ENCODE peak calls at places on chromosome 5, in seven cellular contexts. C is upper lobe of left lung, L is transverse colon, E is H54, I is suprapubic skin, R is vagina, A is ovary. F is an unnamed sample.

GRCh38 chr5:77852514-77853352 is 76.6 kb upstream of the TBCA start:
- DNase-seq in C (peak), A (peak), E (peak), L (peak), I (no peak), R (no peak), F (no peak)

GRCh38 chr5:108735790-108736189 is 11.9 kb upstream of the FER start:
- DNase-seq in L (no peak), R (no peak), A (no peak), C (no peak), E (no peak), I (no peak), F (no peak)

GRCh38 chr5:167160388-167160787 is 1131.1 kb upstream of the WWC1 start:
- DNase-seq in C (no peak), A (no peak), L (no peak), E (no peak), R (no peak), I (no peak), F (no peak)

GRCh38 chr5:1330847-1331831 is 13.8 kb downstream of the CLPTM1L start:
- DNase-seq in E (no peak), L (peak), I (peak), C (peak), A (no peak), R (no peak), F (no peak)

GRCh38 chr5:50352390-50352789 is 88.7 kb downstream of the EMB start:
- DNase-seq in E (no peak), L (no peak), R (no peak), A (no peak), I (no peak), C (no peak), F (no peak)

GRCh38 chr5:11177993-11178711 is 417.1 kb upstream of the DAP start:
- DNase-seq in R (no peak), L (no peak), I (no peak), E (no peak), C (no peak), A (no peak), F (no peak)

GRCh38 chr5:152104211-152104610 is 179.6 kb upstream of the GLRA1 start:
- DNase-seq in A (no peak), C (no peak), L (no peak), R (no peak), I (no peak), E (no peak), F (no peak)

GRCh38 chr5:178230879-178231735 is 1.5 kb downstream of the PHYKPL start:
- DNase-seq in E (no peak), I (no peak), L (peak), A (no peak), C (no peak), R (no peak), F (no peak)

GRCh38 chr5:132747693-132748440 is 641 bp downstream of the CCNI2 start:
- DNase-seq in C (peak), E (no peak), R (no peak), A (no peak), I (no peak), L (peak), F (no peak)

GRCh38 chr5:139494256-139494655 is 11.7 kb upstream of the STING1 start:
- DNase-seq in A (no peak), C (no peak), L (no peak), R (no peak), E (no peak), I (no peak), F (no peak)

GRCh38 chr5:6572086-6572824 is 60.6 kb downstream of the NSUN2 start:
- DNase-seq in I (peak), E (no peak), L (no peak), R (no peak), A (no peak), C (peak), F (peak)

GRCh38 chr5:133993152-133993548 is 11.6 kb downstream of the VDAC1 start:
- DNase-seq in R (no peak), A (no peak), C (no peak), L (no peak), I (no peak), E (no peak), F (peak)

GRCh38 chr5:82793808-82794419 is 283.3 kb downstream of the TMEM167A start:
- DNase-seq in E (peak), A (no peak), C (no peak), I (no peak), R (no peak), L (peak), F (no peak)

GRCh38 chr5:67221487-67222242 is 25.1 kb upstream of the CD180 start:
- DNase-seq in A (no peak), L (peak), R (no peak), I (no peak), C (no peak), E (no peak), F (no peak)

GRCh38 chr5:133611357-133612020 is 852 bp downstream of the FSTL4 start:
- DNase-seq in A (no peak), E (no peak), L (no peak), I (no peak), R (no peak), C (peak), F (no peak)

DNA sequence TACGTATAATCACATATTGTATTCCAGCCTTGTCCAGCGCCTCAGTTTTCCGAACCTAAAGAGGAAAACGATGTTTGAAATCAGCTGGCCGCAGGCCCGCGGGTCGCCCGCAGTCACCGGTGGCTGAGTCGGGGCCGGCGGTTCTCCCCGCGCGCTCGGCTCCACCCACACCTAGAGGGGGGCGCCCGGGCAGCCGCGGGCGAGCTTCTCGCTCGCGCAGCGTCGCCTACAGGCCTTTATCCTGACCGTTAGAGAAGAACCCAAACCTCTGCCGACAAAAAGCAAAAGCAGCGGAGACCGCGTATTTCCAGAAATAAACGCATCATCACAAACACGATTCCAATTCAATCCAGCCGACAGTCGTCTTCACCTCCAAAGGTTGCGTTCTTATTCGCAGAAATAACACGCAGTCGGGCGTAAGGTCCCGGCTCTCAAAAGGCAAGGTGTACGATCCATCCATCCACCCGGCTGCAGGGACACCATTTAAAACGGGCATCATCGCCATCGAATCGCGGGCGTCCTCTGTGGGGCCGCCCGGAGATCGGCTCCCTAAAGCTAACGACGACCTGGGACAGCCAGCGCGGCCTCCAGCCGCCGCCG is 680 bp upstream of the NIPBL start:
- DNase-seq in R (no peak), E (peak), I (peak), L (peak), C (peak), A (peak), F (peak)
- TF ChIP-seq POLR2A in R (peak), E (peak), I (no peak), L (no peak), C (no peak), A (peak), F (no peak)

GRCh38 chr5:55993628-55994501 is 898 bp downstream of the IL6ST start:
- DNase-seq in C (no peak), A (no peak), I (no peak), L (no peak), E (no peak), R (no peak), F (no peak)

GRCh38 chr5:55994998-55995914 is 493 bp upstream of the IL6ST start:
- DNase-seq in I (peak), R (no peak), A (peak), L (peak), C (peak), E (peak), F (peak)

GRCh38 chr5:55994502-55994997 is at the start of gene IL6ST:
- DNase-seq in A (no peak), C (no peak), L (peak), E (peak), R (no peak), I (peak), F (peak)

GRCh38 chr5:56002303-56002702 is 7.5 kb upstream of the IL6ST start:
- DNase-seq in I (no peak), C (no peak), E (no peak), A (no peak), R (no peak), L (no peak), F (no peak)

GRCh38 chr5:55997742-55998351 is 3.1 kb upstream of the IL6ST start:
- DNase-seq in E (no peak), I (no peak), A (no peak), L (no peak), R (no peak), C (no peak), F (no peak)
- TF ChIP-seq POLR2A in E (no peak), I (no peak), A (no peak), L (no peak), R (no peak), C (no peak), F (no peak)

DNA sequence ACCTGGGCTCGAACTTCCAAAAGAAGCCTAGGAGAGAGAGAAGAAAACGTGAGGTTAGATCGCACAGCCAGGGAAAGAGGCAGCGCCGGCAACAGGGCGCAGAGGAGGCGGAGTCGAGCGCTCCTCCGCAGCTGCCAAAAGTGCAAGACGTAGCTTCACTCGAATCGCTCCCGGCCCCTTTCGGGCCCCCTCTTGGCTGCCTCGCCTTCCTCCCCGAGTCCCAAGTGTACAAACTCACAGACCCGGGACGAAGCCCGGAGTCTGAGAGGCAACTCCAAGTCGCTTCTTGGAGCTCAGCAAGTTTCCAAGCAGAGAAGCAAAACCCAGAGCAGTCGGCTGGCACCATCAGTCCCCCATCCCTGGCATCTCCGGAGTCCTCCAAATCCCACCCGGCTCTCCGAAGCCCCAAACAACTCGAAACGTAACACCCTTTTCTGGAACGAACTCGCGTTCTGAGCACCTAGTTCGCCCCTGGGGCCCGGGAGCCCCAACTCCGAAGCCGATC is 1.2 kb downstream of the MIER3 start:
- DNase-seq in I (peak), A (peak), E (peak), L (peak), R (no peak), C (peak), F (peak)
- TF ChIP-seq POLR2A in I (no peak), A (peak), E (no peak), L (peak), R (no peak), C (no peak), F (no peak)

GRCh38 chr5:43008369-43009158 is 31.6 kb downstream of the ANXA2R start:
- DNase-seq in E (peak), I (peak), R (no peak), C (peak), A (peak), L (peak), F (peak)
- TF ChIP-seq POLR2A in E (peak), I (no peak), R (peak), C (peak), A (peak), L (peak), F (no peak)

GRCh38 chr5:172344855-172345254 is 61.3 kb upstream of the UBTD2 start:
- DNase-seq in R (no peak), E (no peak), I (no peak), A (no peak), C (no peak), L (no peak), F (no peak)
- TF ChIP-seq POLR2A in R (no peak), E (no peak), I (no peak), A (no peak), C (no peak), L (no peak), F (no peak)

GRCh38 chr5:119417891-119418781 is 34.2 kb upstream of the HSD17B4 start:
- DNase-seq in R (no peak), C (no peak), A (no peak), I (no peak), E (no peak), L (no peak), F (no peak)
- TF ChIP-seq POLR2A in R (no peak), C (no peak), A (no peak), I (no peak), E (no peak), L (no peak), F (no peak)

DNA sequence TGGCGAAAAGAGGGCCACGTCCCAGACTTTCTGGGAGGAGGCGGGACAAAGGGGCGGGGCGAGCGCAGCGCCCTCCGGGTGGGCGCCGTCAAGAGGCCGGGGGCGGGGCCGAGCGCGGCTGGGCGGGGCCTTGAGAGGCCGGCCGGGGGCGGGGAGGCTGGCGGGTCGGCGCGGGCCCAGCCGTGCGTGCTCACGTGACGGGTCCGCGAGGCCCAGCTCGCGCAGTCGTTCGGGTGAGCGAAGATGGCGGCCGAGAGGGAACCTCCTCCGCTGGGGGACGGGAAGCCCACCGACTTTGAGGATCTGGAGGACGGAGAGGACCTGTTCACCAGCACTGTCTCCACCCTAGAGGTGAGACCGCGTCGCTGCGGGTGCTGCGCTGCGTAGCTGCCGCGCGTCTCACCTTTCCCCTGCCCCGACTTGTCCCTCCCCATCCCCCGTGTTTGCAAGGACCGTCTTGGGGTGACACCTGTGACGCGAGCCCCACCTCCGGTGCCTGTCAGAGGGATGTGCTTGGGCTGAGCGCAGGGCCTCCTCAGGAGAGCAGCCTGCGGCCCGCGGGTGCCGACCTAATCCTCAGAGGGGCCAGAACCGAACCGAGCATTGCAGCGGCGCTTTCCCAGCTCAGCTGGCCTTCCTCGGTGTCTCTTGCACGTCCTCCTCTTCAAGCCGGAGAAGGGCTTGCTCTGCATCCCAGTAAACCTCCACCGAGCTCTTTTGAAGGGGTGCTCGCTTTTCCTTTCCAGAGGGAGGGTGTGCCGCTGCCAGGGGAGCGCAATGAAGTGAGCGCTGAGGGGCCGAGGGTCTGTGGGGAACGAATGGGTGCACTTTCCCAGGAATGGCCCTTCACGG is at the start of gene SNX2:
- DNase-seq in I (peak), A (peak), L (peak), R (no peak), E (peak), C (peak), F (peak)
- TF ChIP-seq POLR2A in I (no peak), A (peak), L (peak), R (peak), E (peak), C (peak), F (no peak)

GRCh38 chr5:78984020-78984610 is 995 bp downstream of the ARSB start:
- DNase-seq in E (no peak), L (no peak), C (no peak), I (no peak), R (no peak), A (no peak), F (no peak)
- TF ChIP-seq POLR2A in E (no peak), L (no peak), C (no peak), I (no peak), R (no peak), A (no peak), F (no peak)

F was measured in lower leg skin.